ENCODE peak calls at places on chromosome 1, in nine cellular contexts. R, I, H, O, P, E, S, J and U are unnamed samples.
A peak's percentile ranks its signal among the peaks of the same experiment; 100 is the strongest.

GRCh38 chr1:233945573-233945972 is 41.1 kb downstream of the SLC35F3 start:
- DNase-seq in J (no peak), R (no peak), E (no peak), H (no peak), O (no peak), P (no peak), I (no peak), S (no peak), U (no peak)

GRCh38 chr1:223831755-223832636 is 13.8 kb downstream of the TP53BP2 start:
- DNase-seq in J (peak; percentile 56), O (no peak), E (no peak), H (no peak), S (no peak), I (no peak), P (peak; percentile 32), R (no peak), U (no peak)

GRCh38 chr1:101165944-101166343 is 70.9 kb upstream of the S1PR1 start:
- DNase-seq in S (no peak), J (no peak), E (no peak), R (no peak), O (no peak), P (no peak), H (no peak), I (no peak), U (no peak)

GRCh38 chr1:45306319-45306718 is 20.4 kb upstream of the HPDL start:
- DNase-seq in P (no peak), R (no peak), S (no peak), I (peak; percentile 44), J (no peak), O (peak; percentile 64), E (no peak), H (no peak), U (no peak)

GRCh38 chr1:153805042-153805745 is 30.0 kb downstream of the SLC27A3 start:
- DNase-seq in P (peak; percentile 86), O (peak; percentile 78), J (peak; percentile 17), R (peak; percentile 21), S (no peak), I (peak; percentile 57), H (no peak), E (no peak), U (no peak)

GRCh38 chr1:7549693-7550161 is 221.4 kb upstream of the VAMP3 start:
- DNase-seq in E (peak; percentile 8), H (peak; percentile 40), P (no peak), O (no peak), S (no peak), I (peak; percentile 20), R (no peak), J (no peak), U (no peak)

GRCh38 chr1:228935855-228936727 is 200.8 kb downstream of the RHOU start:
- DNase-seq in S (no peak), I (no peak), H (no peak), O (no peak), J (no peak), R (no peak), P (no peak), E (no peak), U (no peak)

GRCh38 chr1:230280054-230280795 is 145.9 kb downstream of the PGBD5 start:
- DNase-seq in E (no peak), P (no peak), J (no peak), I (no peak), R (no peak), O (no peak), H (no peak), S (no peak), U (no peak)

GRCh38 chr1:183318433-183318832 is 99.7 kb downstream of the NMNAT2 start:
- DNase-seq in H (peak; percentile 84), E (no peak), I (no peak), P (peak; percentile 82), S (no peak), O (no peak), J (peak; percentile 85), R (peak; percentile 83), U (peak; percentile 27)

GRCh38 chr1:198174297-198174696 is 17.5 kb downstream of the NEK7 start:
- DNase-seq in H (no peak), R (no peak), J (no peak), I (no peak), S (no peak), E (no peak), O (no peak), P (no peak), U (no peak)

GRCh38 chr1:183180634-183181056 is 5.4 kb upstream of the LAMC2 start:
- DNase-seq in I (no peak), J (peak; percentile 57), R (no peak), S (no peak), H (peak; percentile 12), P (no peak), E (no peak), O (no peak), U (no peak)

GRCh38 chr1:96361961-96362360 is 359.6 kb upstream of the PTBP2 start:
- DNase-seq in S (no peak), P (no peak), J (no peak), E (no peak), R (no peak), O (no peak), I (no peak), H (no peak), U (no peak)

GRCh38 chr1:1623631-1624442 is 8.1 kb upstream of the MMP23B start:
- DNase-seq in S (no peak), P (no peak), J (no peak), H (no peak), E (no peak), I (no peak), R (no peak), O (no peak), U (no peak)

GRCh38 chr1:65844990-65845757 is 52.5 kb downstream of the PDE4B start:
- DNase-seq in P (no peak), I (no peak), H (no peak), J (no peak), E (no peak), O (no peak), S (no peak), R (no peak), U (no peak)

GRCh38 chr1:204065174-204065985 is 7.5 kb upstream of the SOX13 start:
- DNase-seq in I (no peak), S (no peak), O (no peak), H (peak; percentile 74), J (no peak), P (no peak), R (no peak), E (no peak), U (no peak)

GRCh38 chr1:910881-911721 is 12.6 kb upstream of the SAMD11 start:
- DNase-seq in H (no peak), R (no peak), E (peak; percentile 42), O (no peak), J (no peak), P (no peak), I (no peak), S (no peak), U (no peak)

GRCh38 chr1:200213921-200214320 is 186.4 kb downstream of the NR5A2 start:
- DNase-seq in J (no peak), H (no peak), O (no peak), S (no peak), I (no peak), E (no peak), P (no peak), R (no peak), U (no peak)